ENCODE peak calls at places on chromosomes 7 and 10, in seven cellular contexts. T, W, C, H, P, N and G are unnamed samples.

GRCh38 chr10:127577376-127577775 is 28.3 kb downstream of the NPS start:
- DNase-seq in N (no peak), C (no peak), W (no peak), P (no peak), H (no peak), T (no peak), G (no peak)

GRCh38 chr7:149690688-149691446 is 82.5 kb downstream of the ZNF467 start:
- DNase-seq in H (peak), T (no peak), N (no peak), W (peak), P (no peak), C (no peak), G (peak)

GRCh38 chr10:110493832-110494426 is 3.8 kb upstream of the DUSP5 start:
- DNase-seq in N (no peak), W (no peak), C (no peak), P (no peak), H (peak), T (no peak), G (no peak)

GRCh38 chr7:6654842-6655610 is 17.9 kb downstream of the ZNF316 start:
- DNase-seq in C (no peak), T (peak), N (no peak), P (no peak), W (no peak), H (peak), G (no peak)

GRCh38 chr7:36175872-36176271 is 22.8 kb downstream of the EEPD1 start:
- DNase-seq in H (no peak), N (no peak), C (no peak), P (no peak), W (no peak), T (peak), G (no peak)

GRCh38 chr10:74249865-74250264 is 98.8 kb downstream of the ADK start:
- DNase-seq in W (no peak), N (no peak), P (no peak), C (no peak), T (no peak), H (no peak), G (no peak)

GRCh38 chr7:133827707-133828580 is 299.2 kb upstream of the LRGUK start:
- DNase-seq in P (no peak), N (no peak), H (no peak), C (no peak), T (no peak), W (no peak), G (no peak)

GRCh38 chr7:13024323-13024722 is 336.9 kb downstream of the ARL4A start:
- DNase-seq in P (no peak), N (no peak), H (no peak), W (no peak), T (no peak), C (no peak), G (no peak)

GRCh38 chr10:24007359-24007758 is 201.6 kb upstream of the KIAA1217 start:
- DNase-seq in W (no peak), N (no peak), C (no peak), P (no peak), H (no peak), T (no peak), G (no peak)

GRCh38 chr10:5219262-5219661 is 22.6 kb downstream of the AKR1C4 start:
- DNase-seq in P (no peak), W (no peak), T (no peak), N (no peak), H (no peak), C (no peak), G (no peak)

GRCh38 chr7:79124331-79124730 is 329.1 kb downstream of the MAGI2 start:
- DNase-seq in P (no peak), C (no peak), W (no peak), N (no peak), T (no peak), H (no peak), G (no peak)

GRCh38 chr7:43535810-43536585 is 46.9 kb upstream of the STK17A start:
- DNase-seq in H (no peak), P (no peak), N (no peak), C (peak), W (peak), T (no peak), G (no peak)

GRCh38 chr7:53485354-53485753 is 449.9 kb downstream of the POM121L12 start:
- DNase-seq in W (no peak), H (no peak), C (no peak), N (no peak), P (no peak), T (no peak), G (no peak)

GRCh38 chr7:68547181-68547580 is 1051.1 kb upstream of the AUTS2 start:
- DNase-seq in N (no peak), H (no peak), P (no peak), T (no peak), W (no peak), C (no peak), G (no peak)

GRCh38 chr7:21368317-21368716 is 59.6 kb upstream of the SP4 start:
- DNase-seq in C (no peak), W (no peak), T (no peak), N (no peak), P (no peak), H (no peak), G (no peak)

GRCh38 chr7:101126651-101127459 is at the start of gene SERPINE1:
- DNase-seq in P (peak), T (peak), H (no peak), C (peak), W (peak), N (peak), G (peak)

GRCh38 chr7:38702002-38702535 is 70.9 kb upstream of the AMPH start:
- DNase-seq in C (no peak), T (no peak), H (no peak), N (no peak), W (no peak), P (no peak), G (no peak)
- H3K27ac ChIP-seq in C (no peak), T (no peak), H (no peak), N (no peak), W (no peak), P (no peak), G (no peak)

DNA sequence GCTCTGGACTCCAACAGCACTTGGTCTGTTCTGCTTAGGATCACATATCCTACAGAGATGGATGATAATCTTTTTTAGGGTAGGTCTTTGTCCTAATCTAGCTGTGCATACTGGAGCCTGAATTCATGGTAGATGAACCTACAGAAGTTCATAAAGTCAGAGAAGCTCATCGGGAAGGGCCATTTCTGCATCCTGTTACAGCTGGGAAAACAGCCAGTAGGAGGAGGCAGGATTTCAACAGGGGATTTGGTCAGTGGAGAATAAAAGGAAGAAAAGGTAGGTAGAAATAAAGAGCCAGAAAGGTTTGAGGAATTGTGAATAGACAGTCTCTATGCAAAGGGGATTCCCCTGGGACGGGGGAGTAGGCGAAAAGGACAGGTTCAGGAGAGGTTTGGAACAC is 101.4 kb downstream of the ANK3 start:
- DNase-seq in C (no peak), H (no peak), N (no peak), W (no peak), P (no peak), T (no peak), G (no peak)
- TF ChIP-seq CTCF in C (peak), H (no peak), N (no peak), W (peak), P (no peak), T (no peak), G (no peak)

GRCh38 chr7:29929018-29929807 is 60.4 kb downstream of the SCRN1 start:
- DNase-seq in C (no peak), P (no peak), H (no peak), T (no peak), N (no peak), W (no peak), G (no peak)
- H3K27ac ChIP-seq in C (no peak), P (peak), H (no peak), T (no peak), N (no peak), W (no peak), G (no peak)

GRCh38 chr7:15685358-15686181 is 913 bp downstream of the MEOX2 start:
- DNase-seq in C (peak), T (no peak), P (no peak), H (peak), N (no peak), W (no peak), G (peak)
- TF ChIP-seq CTCF in C (no peak), T (no peak), P (no peak), H (no peak), N (no peak), W (no peak), G (no peak)

DNA sequence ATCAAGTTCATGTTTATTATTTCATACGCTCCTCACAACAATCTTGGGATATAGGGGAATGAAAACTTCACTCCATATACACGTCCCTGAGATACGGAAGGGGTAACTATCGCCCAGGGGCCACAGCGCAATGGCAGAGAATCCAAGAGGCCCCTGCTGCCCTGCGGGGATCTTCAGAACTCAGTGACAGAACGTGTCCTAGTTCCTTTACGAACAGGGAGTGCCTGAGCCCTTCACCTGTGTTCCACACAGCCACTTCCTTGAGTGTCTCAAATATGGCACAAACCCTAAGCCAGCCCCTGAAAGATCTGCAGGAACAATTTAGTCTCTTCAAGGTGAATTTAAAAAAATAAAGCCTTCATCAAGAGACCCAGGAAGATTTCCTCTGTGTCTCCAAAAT is 25.9 kb downstream of the LYZL1 start:
- DNase-seq in N (no peak), H (no peak), C (no peak), T (no peak), W (no peak), P (no peak), G (no peak)
- H3K27ac ChIP-seq in N (no peak), H (no peak), C (no peak), T (no peak), W (no peak), P (no peak), G (no peak)

DNA sequence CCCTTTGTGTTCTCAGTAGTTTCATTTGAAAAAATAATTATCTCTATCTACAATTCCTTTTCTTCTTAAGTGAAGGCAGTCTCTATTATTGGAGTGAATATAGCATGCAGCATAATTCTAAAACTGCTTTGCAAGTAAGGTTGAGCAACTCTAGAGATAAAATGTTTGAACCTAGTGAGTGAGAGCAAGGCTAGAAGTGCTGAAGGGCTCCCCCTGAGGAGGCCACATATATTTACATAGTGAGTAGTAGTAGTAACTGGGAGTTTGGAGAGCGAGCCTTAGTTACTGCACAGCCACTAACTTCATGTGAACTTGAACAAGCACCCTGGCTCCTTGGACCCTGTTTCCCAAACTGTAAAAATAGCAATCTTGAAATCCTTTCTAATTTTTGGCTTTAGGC is 141.5 kb upstream of the DKK1 start:
- DNase-seq in T (no peak), H (no peak), C (no peak), W (peak), N (no peak), P (no peak), G (peak)
- TF ChIP-seq CTCF in T (peak), H (no peak), C (peak), W (peak), N (no peak), P (no peak), G (peak)

DNA sequence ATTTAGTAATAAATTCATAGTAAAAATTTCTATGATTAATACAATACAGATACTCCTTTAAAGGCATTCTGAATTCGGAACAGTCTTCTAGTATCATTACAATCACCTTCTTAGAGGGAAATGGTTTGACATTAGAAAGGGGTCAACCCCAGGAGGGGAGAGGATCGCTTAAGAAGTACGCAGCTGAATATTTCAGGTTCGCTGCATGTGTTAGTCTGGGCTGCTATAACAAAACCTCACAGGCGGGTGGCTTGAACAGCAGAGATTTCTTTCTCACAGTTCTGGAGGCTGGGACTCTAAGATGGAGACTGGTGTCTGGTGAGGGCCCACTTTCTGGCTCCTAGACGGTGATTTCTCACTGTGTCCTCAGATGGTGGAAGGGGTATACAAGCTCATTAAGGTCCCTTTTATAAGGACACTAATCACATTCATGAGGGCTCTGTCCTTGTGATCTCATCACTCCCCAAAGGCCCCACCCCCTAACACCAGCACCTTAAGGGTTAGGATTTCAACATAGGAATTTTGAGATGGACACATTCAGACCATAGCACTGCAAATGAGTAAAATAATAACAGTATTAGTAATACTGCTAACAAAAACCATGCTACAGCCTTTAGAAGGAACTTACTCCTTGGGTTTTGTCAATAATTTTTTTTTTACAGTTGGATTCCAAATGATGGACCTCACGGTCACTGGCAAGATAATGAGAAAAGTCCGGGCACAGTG is 34.0 kb downstream of the GNA12 start:
- DNase-seq in P (no peak), H (no peak), N (no peak), T (peak), W (no peak), C (no peak), G (peak)
- H3K27ac ChIP-seq in P (no peak), H (no peak), N (no peak), T (no peak), W (no peak), C (peak), G (peak)